ENCODE peak calls at places on chromosomes 1 and 21, in five cellular contexts. One of them, this sample, is unnamed. For H3K4me1, the result is how much of the 10 kb centered on the place peaks cover.

GRCh38 chr1:99565606-99566289 is 80.2 kb upstream of the PALMD start:
- DNase-seq in aorta: no peak
- DNase-seq in mesendoderm: no peak
- DNase-seq in uterus: no peak
- DNase-seq in GM12878: no peak
- DNase-seq in this sample: no peak

GRCh38 chr1:184383772-184384323 is 3.0 kb upstream of the C1orf21 start:
- DNase-seq in GM12878: no peak
- DNase-seq in mesendoderm: no peak
- DNase-seq in aorta: no peak
- DNase-seq in uterus: no peak
- DNase-seq in this sample: no peak

GRCh38 chr1:53909946-53910345 is 16.0 kb downstream of the DIO1 start:
- DNase-seq in GM12878: no peak
- DNase-seq in aorta: no peak
- DNase-seq in mesendoderm: no peak
- DNase-seq in uterus: no peak
- DNase-seq in this sample: no peak

GRCh38 chr21:33856893-33857527 is 58.6 kb downstream of the ATP5PO start:
- DNase-seq in aorta: no peak
- DNase-seq in uterus: no peak
- DNase-seq in mesendoderm: no peak
- DNase-seq in GM12878: no peak
- DNase-seq in this sample: no peak

GRCh38 chr1:43367026-43367903 is 546 bp downstream of the ELOVL1 start:
- DNase-seq in GM12878: no peak
- DNase-seq in aorta: peak
- DNase-seq in mesendoderm: peak
- DNase-seq in uterus: no peak
- DNase-seq in this sample: peak

GRCh38 chr1:170670751-170671628 is 7.1 kb downstream of the PRRX1 start:
- DNase-seq in uterus: peak
- DNase-seq in mesendoderm: peak
- DNase-seq in aorta: peak
- DNase-seq in GM12878: no peak
- DNase-seq in this sample: no peak

GRCh38 chr1:152823291-152823690 is 4.0 kb upstream of the LCE1A start:
- DNase-seq in mesendoderm: no peak
- DNase-seq in GM12878: no peak
- DNase-seq in uterus: no peak
- DNase-seq in aorta: no peak
- DNase-seq in this sample: no peak

GRCh38 chr1:163337631-163338030 is 15.9 kb downstream of the NUF2 start:
- DNase-seq in uterus: no peak
- DNase-seq in mesendoderm: no peak
- DNase-seq in aorta: no peak
- DNase-seq in GM12878: no peak
- DNase-seq in this sample: no peak

GRCh38 chr1:6123816-6124215 is 56.3 kb downstream of the CHD5 start:
- DNase-seq in uterus: no peak
- DNase-seq in aorta: peak
- DNase-seq in GM12878: no peak
- DNase-seq in mesendoderm: no peak
- DNase-seq in this sample: no peak

GRCh38 chr1:2226525-2227340 is 1.4 kb upstream of the SKI start:
- DNase-seq in uterus: peak
- DNase-seq in aorta: peak
- DNase-seq in GM12878: no peak
- DNase-seq in mesendoderm: no peak
- DNase-seq in this sample: no peak

GRCh38 chr1:89352421-89352820 is 11.4 kb upstream of the GBP6 start:
- DNase-seq in aorta: no peak
- DNase-seq in mesendoderm: no peak
- DNase-seq in uterus: no peak
- DNase-seq in GM12878: no peak
- DNase-seq in this sample: no peak

GRCh38 chr1:12450831-12451559 is 167.0 kb downstream of the DHRS3 start:
- DNase-seq in aorta: no peak
- DNase-seq in mesendoderm: no peak
- DNase-seq in GM12878: no peak
- DNase-seq in uterus: no peak
- DNase-seq in this sample: no peak

GRCh38 chr1:12452262-12452661 is 165.7 kb downstream of the DHRS3 start:
- DNase-seq in uterus: no peak
- DNase-seq in GM12878: no peak
- DNase-seq in mesendoderm: no peak
- DNase-seq in aorta: no peak
- DNase-seq in this sample: no peak

GRCh38 chr1:12448746-12449177 is 169.2 kb downstream of the DHRS3 start:
- DNase-seq in uterus: peak
- DNase-seq in mesendoderm: peak
- DNase-seq in GM12878: no peak
- DNase-seq in aorta: no peak
- DNase-seq in this sample: no peak

GRCh38 chr1:12451560-12451900 is 166.5 kb downstream of the DHRS3 start:
- DNase-seq in uterus: no peak
- DNase-seq in GM12878: no peak
- DNase-seq in mesendoderm: no peak
- DNase-seq in aorta: no peak
- DNase-seq in this sample: no peak

DNA sequence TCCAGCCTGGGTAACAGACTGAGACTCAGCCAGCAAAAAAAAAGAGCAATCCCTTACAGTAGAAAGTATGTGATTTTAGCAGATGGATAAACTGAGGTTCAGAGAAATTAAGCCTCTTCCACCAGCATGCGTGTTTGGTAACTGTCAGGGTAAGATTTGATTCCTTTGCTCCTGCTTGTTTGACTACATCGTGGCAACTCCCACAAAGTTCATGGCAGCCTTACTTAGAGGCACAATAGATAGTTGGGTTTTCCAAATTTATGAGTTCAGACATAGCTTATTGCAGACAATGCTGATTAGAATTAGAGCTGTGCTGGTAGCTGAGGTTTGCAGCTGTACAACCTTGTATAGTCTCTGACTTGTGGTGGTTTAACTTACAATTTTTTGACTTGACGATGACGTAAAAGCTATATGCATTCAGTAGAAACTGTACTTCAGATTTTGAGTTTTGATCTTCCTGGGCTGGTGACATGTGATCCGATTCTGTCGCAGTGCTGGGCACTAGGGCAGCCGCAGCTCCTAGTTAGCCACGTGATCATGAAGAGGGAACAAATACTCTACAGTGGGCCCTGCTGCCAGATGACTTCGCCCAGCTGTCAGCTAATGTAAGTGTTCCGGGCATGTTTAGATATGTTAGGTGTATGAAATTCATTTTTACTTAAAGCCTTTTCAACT is 167.8 kb downstream of the DHRS3 start:
- DNase-seq in uterus: no peak
- DNase-seq in GM12878: no peak
- DNase-seq in mesendoderm: no peak
- DNase-seq in aorta: no peak
- DNase-seq in this sample: no peak
- H3K4me1 ChIP-seq in uterus: under half
- H3K4me1 ChIP-seq in GM12878: under half
- H3K4me1 ChIP-seq in mesendoderm: under half
- H3K4me1 ChIP-seq in aorta: under half
- H3K4me1 ChIP-seq in this sample: under half

GRCh38 chr1:66399888-66400529 is 133.9 kb upstream of the SGIP1 start:
- DNase-seq in mesendoderm: no peak
- DNase-seq in uterus: no peak
- DNase-seq in GM12878: peak
- DNase-seq in aorta: no peak
- DNase-seq in this sample: no peak
- H3K4me1 ChIP-seq in mesendoderm: under half
- H3K4me1 ChIP-seq in uterus: under half
- H3K4me1 ChIP-seq in GM12878: half or more
- H3K4me1 ChIP-seq in aorta: under half
- H3K4me1 ChIP-seq in this sample: under half

DNA sequence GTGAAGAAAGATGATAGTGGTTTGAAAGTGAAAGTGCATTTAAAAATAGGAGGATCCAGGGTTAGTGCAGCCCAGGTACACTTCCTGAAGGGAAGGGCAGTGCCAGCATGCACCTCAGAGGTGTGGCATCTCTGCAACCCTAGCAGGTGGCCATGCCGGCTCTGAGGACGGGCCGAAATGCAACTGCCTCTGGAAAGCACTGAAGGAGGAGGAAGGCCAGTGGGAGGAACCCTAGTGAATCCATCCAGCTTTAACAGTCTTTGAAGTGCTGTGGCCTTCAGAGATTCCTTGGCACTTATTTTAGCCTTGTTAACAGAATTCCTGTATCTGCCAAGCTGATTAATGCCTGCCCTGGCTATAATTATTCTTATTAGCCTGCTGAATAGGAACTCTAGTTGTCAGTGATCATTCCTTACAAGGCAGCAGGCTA is 5.5 kb downstream of the PTGFRN start:
- DNase-seq in uterus: peak
- DNase-seq in GM12878: no peak
- DNase-seq in mesendoderm: no peak
- DNase-seq in aorta: no peak
- DNase-seq in this sample: no peak
- H3K4me1 ChIP-seq in uterus: under half
- H3K4me1 ChIP-seq in GM12878: under half
- H3K4me1 ChIP-seq in mesendoderm: under half
- H3K4me1 ChIP-seq in aorta: under half
- H3K4me1 ChIP-seq in this sample: under half

GRCh38 chr1:46526689-46527291 is 24.7 kb downstream of the KNCN start:
- DNase-seq in GM12878: no peak
- DNase-seq in uterus: no peak
- DNase-seq in aorta: no peak
- DNase-seq in mesendoderm: peak
- DNase-seq in this sample: no peak

GRCh38 chr1:46526013-46526688 is 25.3 kb downstream of the KNCN start:
- DNase-seq in GM12878: no peak
- DNase-seq in uterus: no peak
- DNase-seq in mesendoderm: no peak
- DNase-seq in aorta: no peak
- DNase-seq in this sample: no peak

GRCh38 chr1:46524843-46525242 is 26.6 kb downstream of the KNCN start:
- DNase-seq in uterus: no peak
- DNase-seq in aorta: no peak
- DNase-seq in mesendoderm: no peak
- DNase-seq in GM12878: no peak
- DNase-seq in this sample: no peak

GRCh38 chr1:46523556-46524443 is 27.6 kb downstream of the KNCN start:
- DNase-seq in GM12878: no peak
- DNase-seq in mesendoderm: no peak
- DNase-seq in uterus: no peak
- DNase-seq in aorta: peak
- DNase-seq in this sample: no peak

GRCh38 chr1:46525253-46525983 is 26.0 kb downstream of the KNCN start:
- DNase-seq in mesendoderm: no peak
- DNase-seq in uterus: no peak
- DNase-seq in aorta: peak
- DNase-seq in GM12878: no peak
- DNase-seq in this sample: no peak
- H3K4me1 ChIP-seq in mesendoderm: under half
- H3K4me1 ChIP-seq in uterus: under half
- H3K4me1 ChIP-seq in aorta: under half
- H3K4me1 ChIP-seq in GM12878: under half
- H3K4me1 ChIP-seq in this sample: under half

GRCh38 chr21:28268685-28269084 is 724.0 kb downstream of the LTN1 start:
- DNase-seq in mesendoderm: no peak
- DNase-seq in uterus: no peak
- DNase-seq in aorta: no peak
- DNase-seq in GM12878: no peak
- DNase-seq in this sample: no peak
- H3K4me1 ChIP-seq in mesendoderm: under half
- H3K4me1 ChIP-seq in uterus: under half
- H3K4me1 ChIP-seq in aorta: under half
- H3K4me1 ChIP-seq in GM12878: under half
- H3K4me1 ChIP-seq in this sample: under half

GRCh38 chr1:16141573-16142336 is 14.1 kb downstream of the EPHA2 start:
- DNase-seq in uterus: peak
- DNase-seq in aorta: no peak
- DNase-seq in mesendoderm: no peak
- DNase-seq in GM12878: no peak
- DNase-seq in this sample: no peak
- H3K4me1 ChIP-seq in uterus: under half
- H3K4me1 ChIP-seq in aorta: under half
- H3K4me1 ChIP-seq in mesendoderm: under half
- H3K4me1 ChIP-seq in GM12878: under half
- H3K4me1 ChIP-seq in this sample: under half